ENCODE peak calls at places on chromosomes 3 and 15, in five cellular contexts. H is naive thymus-derived CD4-positive, alpha-beta T cell; N is mammary epithelial cell; X is adrenal gland; W is uterus. J is an unnamed sample. For H3K4me1 and H3K27me3, the result is how much of the 10 kb centered on the place peaks cover.

GRCh38 chr15:81940467-81941451 is 105.1 kb downstream of the MEX3B start:
- DNase-seq in H (no peak), N (peak), X (no peak), W (no peak), J (no peak)

GRCh38 chr3:37197810-37198371 is 23.5 kb upstream of the LRRFIP2 start:
- DNase-seq in H (no peak), N (peak), X (no peak), W (no peak), J (no peak)

GRCh38 chr3:48273594-48274211 is 32.8 kb downstream of the ZNF589 start:
- DNase-seq in H (peak), N (peak), X (peak), W (peak), J (peak)

GRCh38 chr15:66644815-66645345 is 57.2 kb upstream of the SMAD6 start:
- DNase-seq in H (no peak), N (no peak), X (no peak), W (no peak), J (no peak)

GRCh38 chr15:74159773-74160172 is 13.7 kb upstream of the ISLR start:
- DNase-seq in H (no peak), N (no peak), X (no peak), W (no peak), J (no peak)

GRCh38 chr15:89101302-89102191 is 13.3 kb downstream of the ABHD2 start:
- DNase-seq in H (no peak), N (peak), X (peak), W (peak), J (no peak)

GRCh38 chr3:908839-909238 is 184.0 kb upstream of the CNTN6 start:
- DNase-seq in H (no peak), N (no peak), X (no peak), W (no peak), J (no peak)

GRCh38 chr3:139280027-139280671 is 63.7 kb upstream of the MRPS22 start:
- DNase-seq in H (no peak), N (no peak), X (no peak), W (no peak), J (no peak)

GRCh38 chr15:70259640-70260066 is 161.9 kb upstream of the TLE3 start:
- DNase-seq in H (no peak), N (no peak), X (no peak), W (no peak), J (no peak)

GRCh38 chr3:134353831-134354611 is 20.2 kb downstream of the AMOTL2 start:
- DNase-seq in H (no peak), N (no peak), X (no peak), W (no peak), J (no peak)

GRCh38 chr3:10000686-10001085 is 14.0 kb upstream of the EMC3 start:
- DNase-seq in H (no peak), N (no peak), X (no peak), W (no peak), J (no peak)

GRCh38 chr3:3509665-3510064 is 289.6 kb upstream of the LRRN1 start:
- DNase-seq in H (no peak), N (no peak), X (no peak), W (no peak), J (no peak)

GRCh38 chr15:63476229-63476632 is 28.2 kb upstream of the USP3 start:
- DNase-seq in H (no peak), N (peak), X (no peak), W (no peak), J (no peak)

GRCh38 chr3:157274644-157275137 is 114.7 kb upstream of the CCNL1 start:
- DNase-seq in H (no peak), N (peak), X (no peak), W (no peak), J (no peak)

GRCh38 chr3:29181872-29182271 is 99.0 kb upstream of the RBMS3 start:
- DNase-seq in H (no peak), N (no peak), X (no peak), W (no peak), J (no peak)

GRCh38 chr3:4805662-4806061 is 173.6 kb upstream of the BHLHE40 start:
- DNase-seq in H (peak), N (no peak), X (no peak), W (no peak), J (no peak)

GRCh38 chr3:138082085-138082991 is 33.1 kb downstream of the DZIP1L start:
- DNase-seq in H (no peak), N (peak), X (no peak), W (peak), J (no peak)

GRCh38 chr3:48299746-48300361 is 33.6 kb downstream of the SPINK8 start:
- DNase-seq in H (no peak), N (no peak), X (no peak), W (no peak), J (no peak)

GRCh38 chr15:30992465-30992864 is 1.0 kb upstream of the MTMR10 start:
- DNase-seq in H (no peak), N (no peak), X (no peak), W (no peak), J (no peak)

GRCh38 chr3:117586161-117586560 is 876.6 kb downstream of the TUSC7 start:
- DNase-seq in H (no peak), N (no peak), X (no peak), W (no peak), J (no peak)

GRCh38 chr15:82843561-82843960 is 34.1 kb downstream of the WHAMM start:
- DNase-seq in H (no peak), N (no peak), X (no peak), W (no peak), J (no peak)

GRCh38 chr3:61847784-61848462 is 286.6 kb downstream of the PTPRG start:
- DNase-seq in H (no peak), N (no peak), X (peak), W (peak), J (no peak)

GRCh38 chr15:67146214-67146613 is 80.8 kb downstream of the SMAD3 start:
- DNase-seq in H (no peak), N (no peak), X (peak), W (peak), J (no peak)

GRCh38 chr3:192413461-192413860 is 313.9 kb downstream of the FGF12 start:
- DNase-seq in H (no peak), N (peak), X (peak), W (no peak), J (no peak)

GRCh38 chr3:129664040-129664646 is 57.7 kb upstream of the PLXND1 start:
- DNase-seq in H (no peak), N (peak), X (no peak), W (no peak), J (no peak)

GRCh38 chr3:97910931-97911351 is 61.3 kb downstream of the RIOX2 start:
- DNase-seq in H (no peak), N (no peak), X (no peak), W (no peak), J (peak)

GRCh38 chr3:162317046-162317445 is 820.4 kb downstream of the OTOL1 start:
- DNase-seq in H (no peak), N (no peak), X (no peak), W (no peak), J (no peak)

GRCh38 chr3:69869021-69869420 is 129.8 kb downstream of the MITF start:
- DNase-seq in H (no peak), N (no peak), X (no peak), W (no peak), J (no peak)

DNA sequence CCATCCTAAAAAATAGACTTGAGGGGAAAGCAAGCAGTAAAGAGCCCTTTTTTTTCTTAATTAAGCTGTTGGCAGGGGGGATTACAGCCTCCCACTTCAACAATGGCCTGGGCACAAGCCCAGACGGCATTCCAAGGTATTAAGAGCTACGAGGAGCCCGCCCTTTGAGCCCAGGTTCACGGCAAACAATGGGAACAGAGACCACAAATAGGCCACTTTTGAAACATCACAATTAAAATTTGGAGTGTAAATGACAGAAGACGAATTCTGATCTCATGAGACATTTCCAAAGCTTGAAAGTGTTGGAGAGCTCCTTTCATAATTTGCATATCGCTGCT is 8.9 kb downstream of the CHSY1 start:
- DNase-seq in H (peak), N (no peak), X (no peak), W (no peak), J (no peak)
- H3K4me3 ChIP-seq in H (no peak), N (no peak), X (no peak), W (no peak), J (no peak)

GRCh38 chr3:124115279-124115678 is 123.4 kb upstream of the ROPN1 start:
- DNase-seq in H (no peak), N (no peak), X (no peak), W (no peak), J (no peak)
- H3K4me1 ChIP-seq in H (under half), N (under half), X (under half), W (under half), J (under half)

DNA sequence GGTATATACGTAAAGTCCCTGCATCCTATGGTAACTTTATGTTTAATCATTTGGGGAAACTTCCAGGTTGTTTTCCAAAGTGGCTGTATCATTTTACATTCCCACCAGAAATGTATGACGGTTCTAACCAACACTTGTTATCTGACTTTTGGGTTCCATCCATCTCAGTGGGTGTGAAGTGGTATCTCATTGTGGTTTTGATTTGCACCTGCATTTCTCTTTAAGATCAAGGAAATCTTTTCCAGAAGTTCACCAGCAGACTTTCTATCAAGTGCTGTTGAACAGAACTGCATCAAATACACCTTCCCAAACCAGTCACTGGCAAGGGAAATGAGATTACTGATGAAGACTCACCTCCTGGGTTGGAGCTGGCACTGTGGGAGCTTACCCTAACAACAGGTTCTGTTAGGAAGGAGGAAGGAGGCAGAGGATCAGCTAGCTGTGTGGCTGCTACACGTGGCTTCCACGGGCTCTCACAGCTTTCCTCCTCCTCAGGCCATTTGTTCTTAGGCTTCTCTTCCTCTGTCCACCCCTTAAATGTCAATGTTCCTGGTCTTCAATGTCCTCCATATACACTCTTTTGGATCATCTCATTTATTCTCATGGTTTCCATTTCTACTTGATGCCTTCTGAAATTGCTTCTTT is 5.2 kb downstream of the PIGZ start:
- DNase-seq in H (no peak), N (no peak), X (no peak), W (no peak), J (no peak)
- H3K27me3 ChIP-seq in H (under half), N (under half), X (under half), W (under half), J (under half)

GRCh38 chr3:127560051-127560787 is 30.3 kb downstream of the TPRA1 start:
- DNase-seq in H (no peak), N (no peak), X (no peak), W (no peak), J (no peak)
- H3K4me3 ChIP-seq in H (no peak), N (no peak), X (no peak), W (no peak), J (no peak)

DNA sequence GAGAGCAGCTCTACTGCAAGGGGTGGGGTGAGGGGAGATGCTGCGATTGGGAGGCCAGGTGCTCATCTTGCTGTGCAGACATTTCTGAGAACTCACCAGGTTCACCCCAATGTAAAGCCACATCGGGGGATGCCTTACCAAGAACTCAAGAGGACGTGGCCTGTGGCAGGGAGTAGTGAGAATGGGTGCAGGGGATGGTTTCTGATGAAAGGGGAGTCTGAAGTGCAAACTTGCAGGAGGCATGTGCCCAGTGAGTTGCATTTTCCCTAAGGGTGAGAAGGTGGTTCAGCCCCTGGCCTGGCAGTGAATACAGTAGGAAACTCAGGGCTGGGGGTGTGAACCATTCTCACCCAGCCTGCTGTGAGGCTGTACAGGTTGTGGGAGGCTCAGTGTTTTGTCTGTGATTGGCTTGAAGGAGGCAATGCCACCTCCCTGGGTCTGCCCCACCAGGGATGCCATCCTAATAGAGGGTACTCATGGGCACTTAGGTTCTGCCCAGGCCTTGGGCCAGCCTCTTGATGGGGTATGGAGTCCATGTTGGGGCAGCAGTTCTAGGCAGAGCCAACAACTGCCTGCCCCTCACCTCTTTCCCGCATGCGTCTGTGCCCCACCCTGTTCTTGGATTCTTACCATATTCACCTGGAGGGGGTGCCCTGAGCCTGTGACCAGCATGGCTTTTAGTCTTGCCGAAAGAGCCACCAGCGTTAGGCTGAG is 4.4 kb downstream of the HEMK1 start:
- DNase-seq in H (peak), N (no peak), X (no peak), W (no peak), J (no peak)
- H3K4me1 ChIP-seq in H (half or more), N (under half), X (under half), W (under half), J (half or more)

DNA sequence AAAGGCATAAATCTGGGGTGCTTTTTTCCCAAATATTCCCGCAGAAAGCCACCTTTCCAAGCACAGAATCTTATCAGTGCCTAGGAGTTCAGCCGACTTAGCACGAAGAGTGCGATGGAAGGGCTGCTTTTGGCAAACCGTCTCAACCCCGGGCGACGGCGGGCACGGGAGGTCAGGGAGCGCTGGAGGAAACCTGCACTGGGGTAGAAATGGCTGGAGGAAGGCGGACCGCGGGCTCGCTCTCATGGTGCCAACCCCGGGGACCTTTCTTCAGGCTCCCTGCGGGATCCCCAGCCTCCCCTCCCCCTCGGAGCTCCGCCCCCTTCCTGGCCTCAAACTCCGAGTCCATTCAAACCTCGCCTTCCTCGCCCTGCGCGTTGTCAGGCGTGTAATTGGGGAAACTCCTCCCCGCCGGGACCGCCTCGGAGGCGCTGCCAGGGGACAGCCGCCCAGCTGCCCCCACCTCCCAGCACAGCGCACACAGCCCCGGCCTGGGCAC is at the start of gene GABRG3:
- DNase-seq in H (no peak), N (no peak), X (no peak), W (no peak), J (no peak)
- H3K27me3 ChIP-seq in H (under half), N (under half), X (under half), W (under half), J (under half)

GRCh38 chr3:184514151-184514490 is 47.5 kb upstream of the EPHB3 start:
- DNase-seq in H (no peak), N (no peak), X (no peak), W (no peak), J (no peak)
- H3K4me3 ChIP-seq in H (peak), N (no peak), X (no peak), W (peak), J (no peak)

DNA sequence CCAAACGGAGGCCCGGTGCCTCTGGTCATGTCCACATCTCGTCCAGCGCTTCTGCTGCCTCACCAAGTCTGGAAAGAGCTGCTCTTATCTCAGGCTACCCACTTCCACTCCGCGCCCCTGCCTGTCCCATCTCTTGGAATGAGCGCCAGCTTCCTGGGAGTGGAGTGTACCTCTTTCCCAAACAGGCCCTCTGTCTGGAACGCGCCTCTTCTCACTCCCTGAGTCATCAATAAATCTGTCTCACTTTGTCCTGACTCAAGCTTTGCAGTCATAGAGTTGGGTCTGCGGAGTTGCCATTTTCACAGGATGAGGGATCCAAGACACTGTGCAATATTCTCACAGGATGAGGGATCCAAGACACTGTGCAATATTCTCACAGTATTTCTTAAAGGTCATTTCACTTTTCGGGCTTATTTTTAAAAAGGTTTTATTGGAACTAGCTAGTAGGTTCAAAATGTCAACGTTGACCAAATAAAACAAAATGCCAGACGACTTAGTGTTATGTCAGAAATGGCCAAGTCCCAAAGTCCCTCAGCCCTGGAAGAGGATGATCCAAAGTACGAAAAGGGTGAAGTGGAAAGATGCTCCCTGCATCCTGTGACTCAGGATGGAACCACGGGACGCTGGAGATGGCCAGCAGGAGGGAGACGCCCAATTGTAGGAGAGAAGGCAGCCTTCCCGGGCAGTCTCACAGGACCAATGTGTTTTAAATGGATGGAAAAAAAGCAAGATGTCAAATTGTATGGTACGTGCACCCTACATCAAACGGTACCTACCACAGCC is 81.1 kb downstream of the CHSY1 start:
- DNase-seq in H (no peak), N (peak), X (no peak), W (peak), J (no peak)
- H3K4me1 ChIP-seq in H (under half), N (half or more), X (under half), W (under half), J (under half)

GRCh38 chr3:31996195-31996594 is 14.6 kb downstream of the ZNF860 start:
- DNase-seq in H (no peak), N (no peak), X (no peak), W (no peak), J (no peak)
- H3K27me3 ChIP-seq in H (under half), N (under half), X (under half), W (under half), J (under half)

GRCh38 chr3:146680602-146681001 is 75.5 kb upstream of the PLSCR5 start:
- DNase-seq in H (no peak), N (no peak), X (no peak), W (no peak), J (no peak)
- H3K4me3 ChIP-seq in H (no peak), N (no peak), X (no peak), W (no peak), J (no peak)